ENCODE peak calls at places on chromosomes 11 and 22, in ten cellular contexts. Q, Z, S, G, E, K, M, I, L and X are unnamed samples.
A peak's percentile ranks its signal among the peaks of the same experiment; 100 is the strongest.

GRCh38 chr11:124174001-124174400 is 9.1 kb upstream of the OR10D3 start:
- DNase-seq in L (peak; percentile 57), M (no peak), Q (peak; percentile 90), S (no peak), Z (peak; percentile 44), I (no peak), K (no peak), G (peak; percentile 23), E (no peak), X (no peak)

GRCh38 chr11:115930276-115930675 is 426.1 kb upstream of the CADM1 start:
- DNase-seq in Q (no peak), K (no peak), Z (no peak), S (no peak), G (no peak), M (no peak), E (no peak), L (no peak), I (no peak), X (no peak)

GRCh38 chr11:19664896-19665548 is 47.6 kb upstream of the NAV2 start:
- DNase-seq in M (no peak), Z (no peak), L (no peak), Q (no peak), I (no peak), E (no peak), S (no peak), K (no peak), G (peak; percentile 62), X (no peak)

GRCh38 chr11:16099501-16099900 is 256.8 kb downstream of the SOX6 start:
- DNase-seq in M (no peak), L (no peak), Z (no peak), G (no peak), E (no peak), Q (no peak), I (no peak), K (no peak), S (no peak), X (no peak)

GRCh38 chr22:23608583-23608982 is 23.5 kb downstream of the DRICH1 start:
- DNase-seq in K (no peak), Z (peak; percentile 83), M (no peak), I (no peak), Q (peak; percentile 88), L (peak; percentile 70), G (peak; percentile 24), E (no peak), S (no peak), X (no peak)

GRCh38 chr11:35902961-35903360 is 40.9 kb upstream of the LDLRAD3 start:
- DNase-seq in I (no peak), K (no peak), E (no peak), Z (no peak), G (no peak), L (no peak), M (no peak), S (no peak), Q (no peak), X (no peak)

GRCh38 chr11:65530157-65530496 is 5.2 kb downstream of the SCYL1 start:
- DNase-seq in G (peak; percentile 40), S (no peak), K (no peak), Z (no peak), E (no peak), I (no peak), Q (no peak), M (no peak), L (peak; percentile 38), X (no peak)

GRCh38 chr22:38066381-38067027 is 9.3 kb downstream of the PICK1 start:
- DNase-seq in E (no peak), S (no peak), G (no peak), Q (no peak), M (no peak), L (no peak), Z (no peak), K (no peak), I (no peak), X (no peak)

GRCh38 chr22:50420015-50420414 is 54.8 kb downstream of the SBF1 start:
- DNase-seq in M (no peak), K (no peak), S (no peak), G (no peak), Q (no peak), I (no peak), L (no peak), E (no peak), Z (no peak), X (no peak)